ENCODE peak calls at places on chromosomes 11 and 22, in four cellular contexts. S, T, J and C are unnamed samples.

GRCh38 chr11:47858169-47858543 is 10.0 kb upstream of the NUP160 start:
- DNase-seq in S (no peak), T (no peak), J (no peak), C (no peak)

GRCh38 chr22:42439821-42440674 is 7.8 kb upstream of the NFAM1 start:
- DNase-seq in T (no peak), S (peak; percentile 74), J (no peak), C (no peak)

GRCh38 chr11:84384637-84385227 is 1098.6 kb upstream of the CCDC90B start:
- DNase-seq in T (peak; percentile 3), S (no peak), J (peak; percentile 18), C (no peak)

GRCh38 chr11:8277691-8278090 is 14.0 kb upstream of the LMO1 start:
- DNase-seq in S (peak; percentile 14), J (no peak), T (no peak), C (peak; percentile 34)

GRCh38 chr11:70176940-70177689 is 26.0 kb upstream of the FADD start:
- DNase-seq in T (no peak), J (peak; percentile 46), S (peak; percentile 60), C (no peak)

GRCh38 chr11:127017482-127017881 is 16.9 kb upstream of the KIRREL3 start:
- DNase-seq in T (no peak), J (no peak), S (no peak), C (no peak)

GRCh38 chr22:42688241-42688913 is 32.3 kb downstream of the A4GALT start:
- DNase-seq in S (peak; percentile 81), T (peak; percentile 79), J (peak; percentile 78), C (peak; percentile 89)

GRCh38 chr22:49853981-49854791 is 542 bp downstream of the ZBED4 start:
- DNase-seq in S (peak; percentile 65), J (peak; percentile 50), T (no peak), C (no peak)

GRCh38 chr11:34308821-34309585 is 48.8 kb downstream of the ABTB2 start:
- DNase-seq in J (no peak), S (peak; percentile 58), T (no peak), C (no peak)

GRCh38 chr22:41401781-41402648 is 20.3 kb downstream of the TEF start:
- DNase-seq in S (peak; percentile 81), T (no peak), J (peak; percentile 87), C (no peak)

GRCh38 chr11:2989551-2989950 is 2.6 kb downstream of the NAP1L4 start:
- DNase-seq in J (no peak), T (no peak), S (no peak), C (no peak)

DNA sequence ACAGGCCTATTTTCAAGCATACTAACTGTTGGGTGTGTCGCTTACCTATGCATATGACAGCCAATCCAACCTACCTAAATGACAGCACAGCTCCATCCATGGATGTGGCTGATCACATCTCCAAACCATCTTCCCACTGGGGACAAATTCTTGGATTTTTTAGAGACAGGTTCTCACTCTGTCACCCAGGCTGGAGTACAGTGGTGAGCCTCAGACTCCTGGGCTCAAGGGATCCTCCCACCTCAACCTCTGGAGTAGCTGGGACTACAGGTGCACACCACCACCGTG is 18.0 kb downstream of the SCARF2 start:
- DNase-seq in J (no peak), S (no peak), T (no peak), C (peak; percentile 6)
- H3K4me1 ChIP-seq in J (peaks cover 4% of the 10 kb centered on the region), S (peaks cover 20% of the 10 kb centered on the region), T (peaks cover 10% of the 10 kb centered on the region), C (no peaks in the 10 kb centered on the region)

DNA sequence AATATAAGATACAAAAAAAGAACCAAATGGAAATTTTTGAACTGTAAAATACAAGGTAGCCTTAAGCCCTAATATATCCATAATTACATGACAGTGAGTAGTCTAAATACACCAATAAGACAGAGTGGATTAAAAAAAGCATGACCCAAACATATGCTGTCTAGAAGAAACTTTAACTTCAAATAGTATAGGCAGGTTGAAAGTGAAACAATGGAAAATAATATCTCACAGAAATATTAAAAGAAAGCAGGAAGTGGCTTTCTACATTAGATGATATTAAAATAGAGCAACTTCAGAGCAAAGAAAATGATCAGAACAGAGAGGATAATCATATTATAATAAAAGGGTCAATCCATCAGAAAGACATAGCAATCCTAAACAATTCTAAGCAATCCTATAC is 21.8 kb downstream of the DCUN1D5 start:
- DNase-seq in T (no peak), S (no peak), J (no peak), C (no peak)
- H3K36me3 ChIP-seq in T (peaks cover 7% of the 10 kb centered on the region), S (peaks cover 17% of the 10 kb centered on the region), J (peaks cover 12% of the 10 kb centered on the region), C (peaks cover 83% of the 10 kb centered on the region)

GRCh38 chr11:612201-612960 is 3.4 kb downstream of the IRF7 start:
- DNase-seq in T (no peak), J (peak; percentile 83), S (no peak), C (peak; percentile 70)
- TF ChIP-seq CTCF in T (no peak), J (peak; percentile 41), S (no peak), C (no peak)

DNA sequence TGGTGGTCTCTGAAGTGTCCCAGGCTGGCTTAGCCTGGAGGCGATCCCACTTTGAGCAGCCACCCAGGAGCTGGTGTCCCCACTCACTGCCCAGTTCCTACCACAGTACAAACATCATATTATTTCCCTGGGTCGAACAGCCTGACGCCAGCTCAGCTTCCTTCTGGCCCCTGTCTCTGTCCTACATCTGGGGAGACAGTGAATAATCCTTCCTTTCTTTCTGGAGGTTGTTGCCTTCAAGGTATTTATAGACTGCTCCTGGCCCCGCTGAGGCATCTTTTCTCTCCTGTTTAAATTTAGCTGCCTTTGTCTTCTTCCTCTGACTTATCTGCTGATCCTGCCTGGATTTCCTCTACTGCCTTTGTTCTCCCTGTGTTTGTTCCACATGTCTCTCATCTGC is 56.8 kb upstream of the LRRC55 start:
- DNase-seq in J (no peak), T (no peak), S (no peak), C (no peak)
- H3K4me1 ChIP-seq in J (no peaks in the 10 kb centered on the region), T (no peaks in the 10 kb centered on the region), S (no peaks in the 10 kb centered on the region), C (no peaks in the 10 kb centered on the region)

DNA sequence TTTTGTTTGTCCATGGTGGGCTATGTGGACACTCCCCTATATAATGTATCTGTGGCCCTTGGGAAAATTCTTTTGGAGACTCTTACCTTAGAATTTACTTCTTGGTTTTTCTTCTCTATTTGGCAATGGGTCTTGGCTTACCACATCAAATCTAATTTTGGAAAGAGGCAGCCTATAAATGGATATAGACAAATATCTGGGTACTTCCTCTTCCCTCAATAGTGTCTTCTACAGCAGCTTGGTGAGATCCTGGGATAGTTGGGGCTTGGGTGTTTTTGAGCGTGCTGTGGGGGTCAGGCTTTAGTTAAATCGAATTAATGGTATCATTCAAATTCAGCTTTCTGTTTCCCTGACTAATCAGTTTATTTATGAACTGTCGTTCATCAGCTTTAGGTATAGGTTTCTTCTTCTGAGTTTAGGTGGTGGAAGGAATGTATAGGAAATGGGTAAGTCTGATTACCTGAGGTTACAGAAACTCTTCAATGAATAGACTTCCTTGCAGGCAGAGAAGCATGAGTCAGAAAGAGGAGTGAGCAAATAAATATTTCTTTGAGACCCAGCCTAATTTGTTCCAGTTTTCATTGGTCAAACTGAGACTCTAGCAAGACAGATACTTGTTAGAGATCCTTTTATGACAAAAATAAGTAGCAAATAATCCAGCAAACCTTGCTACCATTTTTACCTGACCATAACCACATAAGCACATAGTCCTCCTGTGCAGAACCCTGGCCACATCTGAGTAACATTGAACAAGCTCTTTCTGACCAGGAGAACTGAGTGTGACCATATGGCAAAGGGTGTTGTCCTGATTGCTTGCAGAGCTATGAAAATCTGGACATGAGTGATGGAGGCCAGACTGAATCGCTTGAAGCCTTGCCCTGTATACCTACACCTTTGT is 68.6 kb upstream of the SORL1-AS1 start:
- DNase-seq in J (no peak), S (no peak), T (no peak), C (no peak)
- H3K36me3 ChIP-seq in J (peaks cover 15% of the 10 kb centered on the region), S (peaks cover 13% of the 10 kb centered on the region), T (no peaks in the 10 kb centered on the region), C (no peaks in the 10 kb centered on the region)

GRCh38 chr22:16781764-16782329 is 43.4 kb downstream of the XKR3 start:
- DNase-seq in S (no peak), T (no peak), J (no peak), C (no peak)

GRCh38 chr22:16783453-16783852 is 41.8 kb downstream of the XKR3 start:
- DNase-seq in T (no peak), S (no peak), J (no peak), C (no peak)

GRCh38 chr22:16781074-16781763 is 44.0 kb downstream of the XKR3 start:
- DNase-seq in T (no peak), S (no peak), J (no peak), C (no peak)

GRCh38 chr22:16783930-16784354 is 41.3 kb downstream of the XKR3 start:
- DNase-seq in T (no peak), S (no peak), J (no peak), C (no peak)
- TF ChIP-seq CTCF in T (no peak), S (peak; percentile 35), J (no peak), C (peak; percentile 51)

GRCh38 chr11:50075856-50076255 is 43.2 kb downstream of the OR4C45 start:
- DNase-seq in T (no peak), S (no peak), J (no peak), C (no peak)
- H3K4me1 ChIP-seq in T (no peaks in the 10 kb centered on the region), S (no peaks in the 10 kb centered on the region), J (no peaks in the 10 kb centered on the region), C (no peaks in the 10 kb centered on the region)

GRCh38 chr11:77136074-77136473 is 8.0 kb downstream of the MYO7A start:
- DNase-seq in T (no peak), S (no peak), J (no peak), C (no peak)
- H3K36me3 ChIP-seq in T (no peaks in the 10 kb centered on the region), S (no peaks in the 10 kb centered on the region), J (no peaks in the 10 kb centered on the region), C (no peaks in the 10 kb centered on the region)

DNA sequence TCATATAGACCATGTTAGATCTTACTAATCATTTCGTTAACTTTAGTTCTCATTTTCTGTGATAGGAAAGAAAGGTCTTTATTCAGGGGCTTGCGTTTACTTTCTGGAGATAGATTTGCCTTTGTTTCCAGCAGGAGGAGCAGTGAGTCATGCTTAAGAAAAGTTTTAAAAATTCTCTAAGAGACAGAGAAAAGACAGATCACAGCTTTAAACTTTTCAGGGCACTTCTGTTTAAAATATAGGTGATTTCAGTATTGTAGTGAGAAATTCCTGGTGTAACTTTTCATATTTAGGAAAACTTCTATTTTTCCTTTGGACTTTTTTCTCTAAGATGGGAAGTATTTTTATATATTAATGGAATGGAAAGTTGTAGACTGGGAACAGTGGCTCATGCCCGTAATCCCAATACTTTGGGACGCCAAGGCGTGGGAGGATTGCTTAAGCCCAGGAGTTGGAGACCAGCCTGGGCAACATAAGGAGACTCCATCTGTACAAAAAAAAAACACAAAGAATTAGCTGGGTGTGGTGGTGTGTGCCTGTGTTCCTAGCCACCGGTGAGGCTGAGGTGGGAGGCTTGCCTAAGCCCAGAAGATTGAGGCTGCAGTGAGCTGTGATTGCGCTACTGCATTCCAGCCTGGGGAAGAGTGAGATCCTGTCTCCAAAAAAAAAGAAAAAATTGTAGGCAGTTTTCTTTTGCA is 60.3 kb downstream of the ATXN10 start:
- DNase-seq in S (no peak), J (no peak), T (no peak), C (no peak)
- TF ChIP-seq CTCF in S (peak; percentile 22), J (peak; percentile 27), T (peak; percentile 37), C (peak; percentile 53)